ENCODE peak calls at places on chromosomes 16 and 17, in ten cellular contexts. H is body of pancreas, Q is transverse colon, E is AG04449, N is foreskin fibroblast, B is GM23338, T is breast epithelium, S is MM.1S, A is AG10803, Z is spleen. Y is an unnamed sample.

GRCh38 chr17:73348018-73348823 is 36.4 kb upstream of the CDC42EP4 start:
- DNase-seq in Q (no peak), B (peak), N (no peak), Z (no peak), T (no peak), S (no peak), E (no peak), A (no peak), H (no peak), Y (no peak)

GRCh38 chr16:49494386-49495150 is 121.0 kb downstream of the C16orf78 start:
- DNase-seq in N (no peak), E (no peak), S (no peak), H (no peak), T (no peak), B (no peak), A (no peak), Z (peak), Q (no peak), Y (no peak)

GRCh38 chr16:85872666-85873561 is 26.0 kb upstream of the IRF8 start:
- DNase-seq in E (no peak), B (no peak), T (no peak), Z (peak), S (no peak), H (peak), N (no peak), Q (peak), A (no peak), Y (no peak)

GRCh38 chr17:21493993-21494392 is 117.8 kb downstream of the KCNJ12 start:
- DNase-seq in A (no peak), H (no peak), Q (no peak), E (no peak), S (no peak), T (no peak), Z (no peak), N (no peak), B (no peak), Y (no peak)

GRCh38 chr17:973053-973452 is 6.5 kb downstream of the NXN start:
- DNase-seq in S (no peak), T (no peak), B (peak), Q (no peak), N (no peak), Z (no peak), E (no peak), A (no peak), H (no peak), Y (no peak)

GRCh38 chr16:635573-636205 is 416 bp downstream of the METTL26 start:
- DNase-seq in Q (no peak), T (no peak), Z (peak), S (no peak), N (no peak), E (no peak), A (no peak), B (no peak), H (no peak), Y (no peak)

GRCh38 chr17:9850151-9850550 is 24.4 kb downstream of the GLP2R start:
- DNase-seq in B (no peak), S (no peak), T (no peak), N (no peak), E (no peak), Z (no peak), Q (no peak), A (no peak), H (no peak), Y (no peak)

GRCh38 chr17:45709889-45710288 is 74.2 kb upstream of the CRHR1 start:
- DNase-seq in N (no peak), A (no peak), Q (no peak), E (no peak), H (no peak), T (no peak), B (peak), S (no peak), Z (no peak), Y (no peak)

GRCh38 chr16:397736-398332 is 835 bp downstream of the NME4 start:
- DNase-seq in S (peak), H (peak), Q (peak), T (peak), N (peak), B (peak), E (no peak), Z (peak), A (peak), Y (no peak)

GRCh38 chr16:86398622-86399021 is 111.7 kb upstream of the FOXF1 start:
- DNase-seq in N (peak), T (no peak), A (no peak), E (no peak), Q (no peak), H (no peak), S (no peak), B (no peak), Z (no peak), Y (no peak)

DNA sequence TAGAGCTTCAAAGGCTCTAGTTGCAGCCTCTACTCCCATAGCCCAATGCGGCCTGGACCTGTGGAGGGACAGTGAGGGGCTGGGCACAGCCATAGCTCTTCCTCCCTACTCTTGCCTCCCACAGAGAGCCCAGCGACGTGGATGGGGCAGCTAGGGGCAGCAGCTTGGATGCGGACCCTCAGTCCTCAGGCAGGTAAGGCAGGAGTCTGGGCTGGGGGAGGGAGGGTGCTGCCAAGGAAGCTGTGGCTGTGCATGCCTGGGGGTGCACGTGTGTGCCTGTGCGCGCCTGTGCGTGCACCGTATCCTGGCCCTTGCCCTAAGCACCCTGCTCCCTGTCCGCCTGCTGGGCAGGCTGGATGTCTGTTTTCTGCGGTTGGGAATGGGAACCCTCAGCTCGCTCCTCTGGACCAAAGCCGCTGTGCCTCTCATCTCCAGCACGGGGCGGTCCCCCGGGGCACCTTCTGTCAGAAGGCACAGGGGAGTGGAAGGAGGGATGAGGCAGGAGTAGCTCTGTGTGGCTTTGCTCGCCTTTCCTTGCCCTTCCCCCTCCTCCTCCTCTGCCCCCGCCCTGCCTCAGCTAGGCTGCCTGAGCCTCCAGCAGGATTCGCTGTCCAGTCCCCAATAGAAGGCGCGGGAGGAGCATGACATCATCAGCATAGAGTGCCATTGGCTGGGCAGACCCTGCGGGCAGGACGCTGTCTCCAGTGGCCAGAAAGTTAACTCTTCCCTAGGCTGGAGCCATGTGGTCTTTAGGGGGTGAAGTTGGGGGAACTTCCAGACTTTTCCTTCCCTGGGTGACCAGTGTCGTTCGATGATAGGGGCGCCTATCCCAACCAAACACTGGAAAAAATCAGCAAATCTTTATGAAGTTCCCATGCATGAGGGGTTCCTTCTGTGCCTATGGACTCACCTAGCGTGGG is 797 bp downstream of the PRCD start:
- DNase-seq in N (peak), Z (peak), T (peak), A (peak), Q (peak), S (peak), B (peak), E (no peak), H (peak), Y (no peak)
- TF ChIP-seq CTCF in N (peak), Z (peak), T (peak), A (peak), Q (peak), S (no peak), B (no peak), E (peak), H (peak), Y (peak)

DNA sequence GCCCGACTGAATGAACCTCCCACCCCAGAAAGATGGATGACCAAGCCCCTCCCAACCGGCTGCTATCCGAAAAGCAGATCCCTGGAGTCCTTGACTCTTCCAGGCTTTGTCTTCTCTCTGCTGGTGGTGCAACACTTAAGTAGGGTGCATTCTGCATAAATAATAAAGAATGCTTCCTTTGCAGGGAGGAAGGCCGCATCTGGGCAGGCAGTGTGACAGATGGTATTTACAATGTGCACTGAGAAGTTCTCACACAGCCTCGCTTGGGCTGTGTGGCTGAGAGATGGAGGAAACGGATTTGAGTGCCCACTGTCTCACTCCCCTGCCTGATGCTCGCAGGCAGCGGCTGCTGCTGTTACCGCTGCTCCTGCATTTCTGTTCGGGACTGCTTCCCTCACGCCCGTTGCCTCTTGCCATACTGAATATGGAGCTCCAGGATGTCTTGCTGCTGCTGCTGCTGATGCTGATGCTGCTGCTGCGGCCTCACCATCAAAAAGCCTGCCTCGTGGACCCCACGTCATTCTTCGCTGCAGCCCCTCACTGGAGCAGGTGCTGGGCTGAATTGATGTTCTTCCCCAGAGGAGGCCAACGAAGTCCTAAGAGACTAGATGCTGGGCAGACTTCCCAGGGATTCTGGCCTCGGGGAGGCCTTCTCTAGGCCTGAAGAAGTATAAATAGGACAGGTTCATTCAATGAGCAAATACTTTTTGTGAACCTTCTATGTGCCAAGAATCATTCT is 7.1 kb upstream of the RHBDL3 start:
- DNase-seq in E (no peak), H (no peak), A (no peak), B (peak), Z (no peak), T (no peak), S (no peak), N (no peak), Q (no peak), Y (no peak)
- H3K4me3 ChIP-seq in E (no peak), H (no peak), A (no peak), B (peak), Z (no peak), T (no peak), S (no peak), N (no peak), Q (no peak), Y (no peak)

GRCh38 chr17:56966277-56966676 is 5.4 kb upstream of the COIL start:
- DNase-seq in S (no peak), N (no peak), A (no peak), E (no peak), Q (no peak), T (no peak), Z (no peak), H (no peak), B (no peak), Y (no peak)

GRCh38 chr17:56956992-56957391 is 3.9 kb downstream of the COIL start:
- DNase-seq in B (no peak), Z (no peak), E (no peak), A (no peak), S (no peak), H (no peak), N (no peak), T (no peak), Q (no peak), Y (no peak)

GRCh38 chr17:56960596-56961538 is at the start of gene COIL:
- DNase-seq in Q (peak), N (peak), E (peak), Z (peak), T (peak), H (peak), B (peak), S (peak), A (peak), Y (peak)
- TF ChIP-seq CTCF in Q (peak), N (peak), E (peak), Z (peak), T (peak), H (peak), B (peak), S (peak), A (peak), Y (peak)

GRCh38 chr16:84195201-84196093 is 4.5 kb downstream of the ADAD2 start:
- DNase-seq in S (no peak), N (no peak), A (no peak), Q (no peak), T (no peak), E (no peak), H (no peak), Z (no peak), B (no peak), Y (no peak)

GRCh38 chr16:84194470-84195200 is 3.7 kb downstream of the ADAD2 start:
- DNase-seq in N (no peak), Q (no peak), A (no peak), E (no peak), B (no peak), H (no peak), Z (no peak), S (peak), T (no peak), Y (no peak)

GRCh38 chr16:84191466-84191865 is 509 bp downstream of the ADAD2 start:
- DNase-seq in E (no peak), A (no peak), Z (no peak), S (no peak), H (no peak), T (no peak), Q (no peak), N (no peak), B (no peak), Y (no peak)

GRCh38 chr16:84194018-84194417 is 3.1 kb downstream of the ADAD2 start:
- DNase-seq in Q (no peak), S (no peak), T (no peak), E (no peak), N (no peak), B (no peak), A (no peak), Z (no peak), H (no peak), Y (no peak)

DNA sequence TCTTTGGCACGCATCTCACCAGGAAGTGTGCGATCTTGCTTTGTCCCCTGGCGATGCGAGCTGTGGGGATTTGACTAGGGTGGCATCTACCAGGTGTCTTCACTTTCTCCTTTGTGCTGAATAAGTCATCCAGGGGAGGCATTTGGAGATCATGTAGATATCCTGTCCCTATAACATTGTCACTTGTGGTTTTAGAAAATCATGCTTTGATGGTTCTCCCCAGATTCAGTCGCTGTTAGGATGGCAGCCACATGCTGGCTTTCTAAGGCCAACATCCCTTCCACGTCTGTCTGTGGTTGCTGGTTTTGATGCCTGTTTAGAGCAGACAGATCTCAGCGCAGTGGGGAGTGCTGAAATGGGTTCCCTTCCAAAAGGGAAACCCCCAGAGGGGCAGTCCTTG is 2.5 kb downstream of the ADAD2 start:
- DNase-seq in T (no peak), Z (no peak), E (no peak), S (no peak), N (no peak), H (no peak), B (no peak), A (no peak), Q (no peak), Y (no peak)
- H3K4me3 ChIP-seq in T (no peak), Z (no peak), E (no peak), S (no peak), N (no peak), H (no peak), B (no peak), A (no peak), Q (no peak), Y (no peak)

DNA sequence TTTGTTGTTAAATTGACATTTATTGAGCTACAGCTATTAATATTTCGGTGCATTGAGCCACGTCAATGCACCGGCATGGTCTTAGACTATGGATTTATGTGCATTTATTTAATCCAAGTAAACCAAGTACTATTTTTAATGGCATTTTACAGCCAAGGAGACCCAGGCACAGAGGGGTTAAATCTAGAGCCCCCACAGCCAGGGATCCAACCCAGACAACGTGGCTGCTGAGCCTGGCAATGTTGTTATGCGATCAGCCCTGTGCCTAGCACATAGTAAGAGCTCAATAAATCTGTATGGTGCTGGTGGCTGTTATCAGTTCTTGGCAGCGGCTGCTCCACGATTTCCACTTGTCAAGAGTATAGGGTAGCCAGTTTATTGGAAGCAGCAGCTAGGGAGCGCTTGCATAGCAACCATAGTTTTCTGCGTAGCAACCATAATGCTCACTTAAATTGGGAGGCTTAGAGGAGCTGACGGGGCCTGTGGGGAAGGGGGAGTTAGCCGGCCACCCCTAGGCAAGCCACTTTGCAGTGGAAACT is 541 bp upstream of the RBBP6 start:
- DNase-seq in E (peak), N (no peak), S (no peak), H (peak), A (no peak), Q (no peak), T (no peak), B (no peak), Z (no peak), Y (peak)
- TF ChIP-seq CTCF in E (no peak), N (peak), S (no peak), H (no peak), A (peak), Q (no peak), T (no peak), B (peak), Z (no peak), Y (no peak)

DNA sequence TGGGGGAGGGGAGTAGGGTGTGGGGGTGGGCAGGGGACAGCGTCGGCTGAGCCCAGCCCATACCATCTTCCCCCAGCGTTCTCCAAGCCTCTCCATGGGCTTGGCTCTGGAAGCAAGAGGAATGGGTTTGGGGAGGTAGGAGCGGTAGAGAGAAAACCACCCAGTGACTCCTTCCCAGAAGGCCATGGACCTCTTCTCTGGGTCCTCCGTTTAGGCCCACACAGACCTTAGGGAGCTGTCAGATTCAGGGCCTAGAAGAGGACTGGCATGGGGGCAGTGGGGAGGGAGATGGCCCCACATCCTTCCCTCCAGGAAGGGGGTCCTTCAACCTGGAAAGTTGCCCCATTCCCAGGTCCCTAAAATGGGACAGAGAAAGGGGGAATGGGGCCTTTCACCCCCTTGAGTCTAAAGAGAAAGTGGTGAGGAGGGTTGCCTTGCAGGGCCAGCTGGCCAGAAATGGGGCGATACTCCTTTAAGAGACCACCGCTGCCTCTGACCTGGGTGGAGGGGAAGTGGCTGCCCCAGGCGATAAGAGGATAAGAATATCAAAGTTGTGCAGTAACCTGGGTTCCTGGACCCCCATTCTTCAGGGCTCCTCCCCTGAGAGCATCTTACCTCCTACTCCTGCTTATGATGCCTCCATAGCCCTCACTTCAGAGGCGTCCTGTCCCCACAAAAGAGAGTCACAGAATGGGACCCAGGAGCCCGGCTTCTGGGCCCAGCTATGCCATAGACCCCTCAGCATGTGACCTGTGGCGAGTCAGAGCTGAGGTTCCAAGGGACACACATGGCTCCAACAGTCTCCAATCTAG is 5.0 kb upstream of the TSPOAP1 start:
- DNase-seq in T (no peak), E (no peak), S (no peak), N (no peak), A (no peak), H (no peak), Q (no peak), Z (peak), B (no peak), Y (no peak)
- H3K4me3 ChIP-seq in T (no peak), E (no peak), S (peak), N (no peak), A (no peak), H (no peak), Q (no peak), Z (peak), B (no peak), Y (no peak)

DNA sequence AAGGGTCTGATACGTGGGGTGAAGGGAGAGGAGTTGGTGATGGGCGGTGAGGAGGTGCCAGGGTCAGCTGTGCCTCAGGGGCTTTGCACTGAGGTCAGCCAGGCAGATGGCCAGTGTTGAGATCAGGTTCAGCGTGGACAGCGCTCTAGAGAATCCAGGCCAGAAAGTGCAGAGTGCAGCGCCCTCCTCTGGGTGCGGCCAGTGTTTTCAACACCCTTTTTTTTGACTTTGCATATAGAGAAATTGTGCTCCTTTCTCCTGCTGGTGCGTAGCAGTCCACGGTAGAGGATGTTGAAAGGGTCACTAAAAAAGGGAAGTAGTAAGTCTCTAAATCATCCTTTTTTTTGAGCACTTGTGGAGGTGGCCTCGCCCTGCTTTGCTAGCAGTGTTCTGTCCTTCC is 53.9 kb downstream of the BANP start:
- DNase-seq in T (no peak), Q (no peak), N (no peak), E (no peak), S (no peak), A (no peak), Z (no peak), H (no peak), B (peak), Y (no peak)
- TF ChIP-seq CTCF in T (no peak), Q (no peak), N (no peak), E (no peak), S (no peak), A (peak), Z (no peak), H (no peak), B (peak), Y (peak)

GRCh38 chr16:72990003-72990521 is 57.9 kb downstream of the ZFHX3 start:
- DNase-seq in Z (no peak), B (peak), T (peak), A (peak), H (peak), N (peak), Q (peak), S (no peak), E (no peak), Y (no peak)
- H3K4me3 ChIP-seq in Z (no peak), B (no peak), T (peak), A (peak), H (no peak), N (peak), Q (no peak), S (no peak), E (peak), Y (peak)

GRCh38 chr16:88760424-88761142 is 24.4 kb downstream of the PIEZO1 start:
- DNase-seq in T (no peak), Q (peak), E (no peak), N (no peak), Z (no peak), S (no peak), H (no peak), B (no peak), A (no peak), Y (no peak)

GRCh38 chr16:88758944-88759244 is 26.1 kb downstream of the PIEZO1 start:
- DNase-seq in A (no peak), T (no peak), B (no peak), S (no peak), N (no peak), Q (no peak), H (no peak), E (no peak), Z (no peak), Y (no peak)

GRCh38 chr16:88759976-88760350 is 25.1 kb downstream of the PIEZO1 start:
- DNase-seq in E (no peak), H (no peak), B (no peak), A (no peak), Z (no peak), T (no peak), S (no peak), Q (no peak), N (no peak), Y (no peak)

GRCh38 chr16:88758227-88758943 is 26.6 kb downstream of the PIEZO1 start:
- DNase-seq in N (no peak), Q (no peak), S (no peak), H (no peak), T (no peak), B (no peak), Z (no peak), E (no peak), A (no peak), Y (no peak)

GRCh38 chr16:88759245-88759975 is 25.6 kb downstream of the PIEZO1 start:
- DNase-seq in B (peak), S (no peak), Z (peak), T (no peak), H (no peak), A (no peak), E (no peak), N (no peak), Q (peak), Y (no peak)
- TF ChIP-seq CTCF in B (peak), S (no peak), Z (no peak), T (no peak), H (no peak), A (no peak), E (no peak), N (no peak), Q (peak), Y (no peak)